ENCODE peak calls at places on chromosomes 12 and 14, in six cellular contexts. H, W, Q, Y, O and U are unnamed samples. For H3K4me1, the result is how much of the 10 kb centered on the place peaks cover.

GRCh38 chr12:14113031-14113430 is 131.6 kb upstream of the GRIN2B start:
- DNase-seq in H (no peak), W (no peak), Q (no peak), Y (no peak), O (no peak), U (no peak)

GRCh38 chr12:110689601-110690430 is 901 bp upstream of the HVCN1 start:
- DNase-seq in H (peak), W (peak), Q (no peak), Y (no peak), O (no peak), U (no peak)

GRCh38 chr14:89851031-89851430 is 103.5 kb downstream of the EFCAB11 start:
- DNase-seq in H (no peak), W (no peak), Q (no peak), Y (no peak), O (no peak), U (no peak)

GRCh38 chr12:57138526-57139272 is 8.7 kb downstream of the LRP1-AS start:
- DNase-seq in H (no peak), W (no peak), Q (no peak), Y (no peak), O (no peak), U (no peak)

GRCh38 chr14:21894003-21894897 is 220.6 kb upstream of the OR4E1 start:
- DNase-seq in H (peak), W (peak), Q (no peak), Y (no peak), O (no peak), U (no peak)

GRCh38 chr14:104794099-104794498 is 1.4 kb downstream of the AKT1 start:
- DNase-seq in H (peak), W (peak), Q (no peak), Y (peak), O (peak), U (peak)

GRCh38 chr14:89771251-89771650 is 183.3 kb downstream of the EFCAB11 start:
- DNase-seq in H (no peak), W (no peak), Q (no peak), Y (peak), O (no peak), U (peak)

GRCh38 chr14:95052016-95052585 is 105.2 kb downstream of the DICER1 start:
- DNase-seq in H (no peak), W (peak), Q (no peak), Y (no peak), O (no peak), U (no peak)

GRCh38 chr14:90820958-90821357 is 4.7 kb upstream of the TTC7B start:
- DNase-seq in H (no peak), W (no peak), Q (no peak), Y (no peak), O (no peak), U (peak)

GRCh38 chr14:93936245-93936644 is 9.1 kb downstream of the FAM181A start:
- DNase-seq in H (peak), W (peak), Q (peak), Y (no peak), O (no peak), U (no peak)

GRCh38 chr14:63544641-63545234 is 1.6 kb upstream of the PPP2R5E start:
- DNase-seq in H (no peak), W (no peak), Q (no peak), Y (peak), O (no peak), U (peak)

GRCh38 chr14:63543826-63544320 is 696 bp upstream of the PPP2R5E start:
- DNase-seq in H (no peak), W (no peak), Q (no peak), Y (peak), O (no peak), U (no peak)

GRCh38 chr14:63543000-63543825 is at the start of gene PPP2R5E:
- DNase-seq in H (peak), W (peak), Q (peak), Y (peak), O (peak), U (peak)

GRCh38 chr14:63545431-63545830 is 2.3 kb upstream of the PPP2R5E start:
- DNase-seq in H (no peak), W (no peak), Q (no peak), Y (no peak), O (no peak), U (no peak)

DNA sequence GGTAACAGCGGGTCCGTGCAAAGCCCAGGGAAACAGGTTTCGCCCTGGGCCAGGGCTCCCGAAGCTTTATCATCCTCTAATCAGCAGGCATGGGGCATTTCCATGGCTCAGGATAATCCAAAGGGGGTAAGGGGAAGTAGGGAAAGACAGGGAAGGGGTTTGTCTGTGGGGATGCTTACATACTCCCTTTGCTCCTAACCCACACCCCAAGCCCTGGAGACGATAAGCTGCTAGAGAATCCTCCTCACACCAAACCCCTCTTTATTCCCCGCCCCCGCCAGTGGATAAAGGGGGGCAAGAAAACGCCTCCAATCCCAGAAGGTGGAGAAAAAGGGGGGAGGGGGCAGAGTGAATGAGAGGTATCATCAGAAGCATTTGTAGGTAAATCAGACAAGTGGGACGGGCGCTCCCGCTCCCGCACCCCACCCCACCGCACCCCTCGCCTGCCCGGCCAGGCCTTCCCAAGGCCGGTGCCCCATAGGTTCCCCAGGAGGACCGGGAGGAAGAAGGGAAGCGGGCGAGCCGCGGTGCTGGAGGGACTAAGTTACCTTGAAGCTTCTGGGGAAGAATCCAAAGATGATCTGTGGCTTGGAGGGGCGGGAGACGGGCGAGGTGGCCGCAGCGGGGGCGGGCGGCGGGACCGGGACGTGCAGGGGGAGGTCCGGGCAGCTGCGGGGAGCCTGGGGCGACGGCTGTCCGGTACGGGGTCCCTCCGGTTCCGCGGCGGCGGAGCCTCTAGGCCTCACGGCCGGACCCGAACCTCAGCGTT is 762 bp downstream of the PPP2R5E start:
- DNase-seq in H (peak), W (peak), Q (peak), Y (peak), O (no peak), U (no peak)
- H3K4me2 ChIP-seq in H (peak), W (peak), Q (peak), Y (peak), O (peak), U (peak)

GRCh38 chr12:124411953-124412645 is 117.2 kb downstream of the RFLNA start:
- DNase-seq in H (no peak), W (no peak), Q (no peak), Y (no peak), O (no peak), U (no peak)
- H3K4me1 ChIP-seq in H (under half), W (under half), Q (under half), Y (under half), O (under half), U (under half)

DNA sequence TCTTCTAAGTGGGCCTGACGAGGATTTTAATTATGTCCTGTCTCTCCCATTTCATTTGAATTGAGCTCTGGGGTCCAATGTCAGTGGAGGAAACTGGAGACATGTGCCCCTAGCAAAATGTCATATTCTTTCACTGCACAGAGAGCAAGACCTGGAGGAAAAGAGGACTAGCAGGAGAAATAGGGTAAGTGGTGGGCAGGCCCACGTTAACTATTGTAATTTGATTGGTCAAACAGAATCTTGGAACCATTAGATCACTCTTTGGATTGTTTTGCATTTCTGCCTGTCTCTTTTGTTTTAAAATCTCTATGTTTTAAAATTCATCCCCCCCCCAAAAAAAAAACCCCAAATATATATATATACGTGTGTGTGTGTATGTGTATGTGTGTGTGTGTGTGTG is 113.9 kb upstream of the PELI2 start:
- DNase-seq in H (no peak), W (no peak), Q (no peak), Y (no peak), O (no peak), U (no peak)
- H2BK15ac ChIP-seq in H (no peak), W (no peak), Q (no peak), Y (no peak), O (no peak), U (no peak)

DNA sequence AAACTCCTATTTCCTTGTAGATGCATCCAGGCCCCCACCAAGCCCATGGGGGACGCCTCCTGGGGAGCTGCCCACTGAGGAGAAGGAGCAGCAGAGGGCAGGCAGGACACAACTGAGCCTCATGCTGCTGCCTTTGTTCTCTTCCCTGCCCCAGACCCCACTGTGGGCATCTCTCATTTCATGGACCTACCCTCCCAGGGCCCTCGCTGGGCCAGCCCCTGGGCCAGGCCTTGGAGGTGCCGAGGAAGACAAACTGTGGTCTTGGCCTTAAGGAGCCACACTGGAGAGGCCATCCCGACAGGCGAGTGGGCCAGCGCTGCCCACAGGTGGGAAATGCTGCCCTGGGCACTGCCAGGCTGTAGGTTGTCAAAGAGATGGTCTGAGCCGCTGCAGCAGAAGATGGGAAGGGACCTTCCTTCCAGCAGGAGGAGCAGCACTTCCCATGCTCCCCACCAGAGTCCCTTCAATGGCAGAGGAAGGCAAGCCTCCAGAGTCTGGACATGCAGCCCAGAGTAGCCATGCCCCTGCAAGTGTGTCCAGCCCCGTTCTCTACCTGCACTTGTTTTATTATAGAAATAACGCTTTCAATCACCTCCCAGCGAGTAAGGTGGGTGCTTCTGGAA is 147.4 kb downstream of the BCL11B start:
- DNase-seq in H (peak), W (no peak), Q (no peak), Y (no peak), O (no peak), U (no peak)
- H3K4me2 ChIP-seq in H (no peak), W (no peak), Q (no peak), Y (no peak), O (no peak), U (no peak)

GRCh38 chr14:77040059-77040308 is 11.5 kb upstream of the IRF2BPL start:
- DNase-seq in H (no peak), W (no peak), Q (no peak), Y (no peak), O (no peak), U (no peak)

GRCh38 chr14:77037338-77037782 is 8.9 kb upstream of the IRF2BPL start:
- DNase-seq in H (no peak), W (no peak), Q (no peak), Y (no peak), O (no peak), U (no peak)

GRCh38 chr14:77036484-77037337 is 8.2 kb upstream of the IRF2BPL start:
- DNase-seq in H (no peak), W (no peak), Q (no peak), Y (no peak), O (no peak), U (no peak)

GRCh38 chr14:77039285-77040058 is 11.0 kb upstream of the IRF2BPL start:
- DNase-seq in H (no peak), W (no peak), Q (no peak), Y (peak), O (no peak), U (peak)

GRCh38 chr14:77037886-77038511 is 9.5 kb upstream of the IRF2BPL start:
- DNase-seq in H (no peak), W (no peak), Q (no peak), Y (peak), O (no peak), U (no peak)
- H3K4me1 ChIP-seq in H (under half), W (under half), Q (under half), Y (under half), O (half or more), U (under half)

DNA sequence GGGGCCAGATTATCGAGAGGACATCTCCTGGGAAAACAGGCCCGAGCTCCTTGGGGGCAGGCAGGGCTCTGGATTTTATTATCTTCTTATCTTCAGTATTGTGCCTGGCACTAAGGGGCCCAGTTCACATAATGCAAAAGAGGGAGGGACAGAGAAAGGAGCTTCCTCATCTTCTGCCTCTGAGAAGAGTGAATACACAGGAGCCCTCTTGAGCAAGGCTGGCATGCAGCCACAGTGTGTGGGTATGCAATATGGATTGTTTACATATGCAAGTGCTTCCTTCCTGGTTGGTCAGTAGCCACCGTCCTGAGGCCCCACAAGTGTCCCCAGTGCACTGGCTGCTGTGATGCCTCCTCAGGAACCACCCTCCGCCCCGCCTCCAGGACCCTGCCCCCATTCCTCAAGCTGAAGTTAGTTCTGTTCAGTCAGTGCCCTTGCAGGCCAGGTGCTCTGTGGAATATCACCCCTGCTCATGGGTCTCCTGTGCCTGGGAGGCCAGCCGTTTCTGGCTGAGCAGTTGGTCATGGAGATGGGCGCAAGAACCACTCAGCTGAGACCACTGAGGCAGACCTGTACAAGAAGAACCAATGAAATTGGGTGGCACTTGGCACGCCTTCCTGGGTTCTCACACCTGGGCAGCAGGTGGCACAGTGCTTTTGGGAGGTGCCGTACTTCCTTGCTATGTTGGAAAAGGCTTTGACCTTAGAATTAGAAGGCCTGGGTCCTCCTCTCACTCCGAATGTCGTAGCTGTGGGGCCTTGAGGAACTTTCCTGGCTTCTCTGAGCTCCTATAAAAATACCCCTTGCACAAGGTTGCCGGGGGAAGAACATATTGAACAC is 35.1 kb upstream of the ACTN1 start:
- DNase-seq in H (peak), W (peak), Q (no peak), Y (peak), O (no peak), U (peak)
- H2BK15ac ChIP-seq in H (no peak), W (no peak), Q (no peak), Y (peak), O (peak), U (no peak)

GRCh38 chr12:11555195-11555594 is 94.3 kb upstream of the ETV6 start:
- DNase-seq in H (peak), W (no peak), Q (no peak), Y (no peak), O (no peak), U (no peak)

GRCh38 chr12:11561416-11561815 is 88.1 kb upstream of the ETV6 start:
- DNase-seq in H (no peak), W (no peak), Q (no peak), Y (no peak), O (no peak), U (no peak)

GRCh38 chr12:11559941-11560340 is 89.5 kb upstream of the ETV6 start:
- DNase-seq in H (no peak), W (no peak), Q (no peak), Y (no peak), O (no peak), U (no peak)

GRCh38 chr12:11553871-11554533 is 95.5 kb upstream of the ETV6 start:
- DNase-seq in H (peak), W (peak), Q (peak), Y (peak), O (peak), U (peak)

GRCh38 chr12:11555743-11556625 is 93.5 kb upstream of the ETV6 start:
- DNase-seq in H (peak), W (no peak), Q (no peak), Y (no peak), O (no peak), U (no peak)
- H3K4me2 ChIP-seq in H (no peak), W (no peak), Q (no peak), Y (no peak), O (no peak), U (peak)

GRCh38 chr12:117037296-117038022 is 61.8 kb downstream of the TESC start:
- DNase-seq in H (no peak), W (no peak), Q (no peak), Y (no peak), O (no peak), U (peak)
- H3K4me1 ChIP-seq in H (under half), W (under half), Q (under half), Y (under half), O (under half), U (under half)

GRCh38 chr12:68098939-68099338 is 60.6 kb downstream of the IFNG start:
- DNase-seq in H (no peak), W (no peak), Q (no peak), Y (no peak), O (no peak), U (no peak)
- H2BK15ac ChIP-seq in H (no peak), W (no peak), Q (no peak), Y (no peak), O (no peak), U (no peak)

DNA sequence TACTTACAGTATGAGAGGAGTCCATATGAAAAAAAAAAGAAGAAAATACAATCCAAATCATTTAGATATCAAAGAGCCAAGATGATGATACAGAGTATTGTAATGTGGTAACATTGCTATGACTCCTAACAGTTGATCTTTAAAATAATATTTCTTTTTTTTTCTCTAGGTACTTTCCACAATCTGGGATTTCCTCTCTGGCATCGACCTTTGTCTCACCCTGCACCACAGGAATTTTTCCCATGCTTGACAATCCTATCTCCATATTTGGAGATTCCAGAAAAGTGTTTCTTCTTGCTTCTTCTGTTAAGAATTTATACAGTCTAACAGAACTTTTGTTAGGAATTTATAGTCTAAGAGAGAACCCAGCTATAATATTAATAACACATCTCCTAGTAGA is 184.4 kb downstream of the ITPR2 start:
- DNase-seq in H (no peak), W (no peak), Q (no peak), Y (peak), O (no peak), U (peak)
- H3K4me2 ChIP-seq in H (no peak), W (no peak), Q (no peak), Y (no peak), O (no peak), U (no peak)